ENCODE peak calls at places on chromosomes 4 and X, in ten cellular contexts. H is GM06990, K is K562, F is nephron progenitor cell, Q is left ventricle myocardium inferior, D is colonic mucosa, N is psoas muscle, P is GM20000, B is stomach, Y is OCI-LY7. V is an unnamed sample.

GRCh38 chrX:14064632-14065432 is 35.1 kb upstream of the GEMIN8 start:
- DNase-seq in P (no peak), K (peak), F (no peak), Y (no peak), D (peak), Q (no peak), N (no peak), H (no peak), B (no peak), V (no peak)

GRCh38 chr4:1246111-1246881 is 2.6 kb downstream of the CTBP1 start:
- DNase-seq in B (no peak), Q (peak), K (no peak), H (peak), P (peak), N (peak), D (peak), Y (peak), F (no peak), V (peak)

GRCh38 chr4:123672987-123673386 is 276.4 kb downstream of the SPRY1 start:
- DNase-seq in Y (no peak), F (no peak), K (no peak), N (no peak), Q (no peak), H (no peak), P (no peak), B (no peak), D (no peak), V (no peak)

GRCh38 chr4:65217179-65217578 is 453.1 kb downstream of the EPHA5 start:
- DNase-seq in D (no peak), P (no peak), H (no peak), F (no peak), K (no peak), N (no peak), Y (no peak), B (no peak), Q (no peak), V (no peak)

GRCh38 chr4:74111990-74112389 is 13.0 kb upstream of the CXCL2 start:
- DNase-seq in P (no peak), F (no peak), D (no peak), Y (no peak), B (no peak), N (no peak), H (no peak), Q (no peak), K (no peak), V (no peak)

GRCh38 chrX:23127586-23127985 is 127.8 kb downstream of the DDX53 start:
- DNase-seq in Q (no peak), Y (no peak), B (no peak), F (no peak), D (no peak), P (no peak), H (no peak), N (no peak), K (no peak), V (no peak)

GRCh38 chrX:28549839-28550238 is 37.4 kb upstream of the IL1RAPL1 start:
- DNase-seq in K (no peak), F (no peak), H (no peak), P (no peak), N (no peak), Q (no peak), D (no peak), Y (no peak), B (no peak), V (no peak)

GRCh38 chr4:14254252-14254651 is 626.7 kb upstream of the BOD1L1 start:
- DNase-seq in B (peak), Y (peak), H (peak), D (peak), F (peak), P (peak), Q (peak), K (peak), N (peak), V (peak)

GRCh38 chr4:148926861-148927260 is 484.6 kb upstream of the NR3C2 start:
- DNase-seq in Q (peak), B (peak), H (no peak), Y (no peak), D (peak), P (no peak), N (peak), F (no peak), K (no peak), V (no peak)

GRCh38 chr4:113781439-113782040 is 20.0 kb upstream of the CAMK2D start:
- DNase-seq in H (no peak), F (no peak), P (peak), Q (no peak), Y (peak), D (no peak), K (no peak), N (no peak), B (no peak), V (no peak)

GRCh38 chrX:111095974-111096870 is at the start of gene PAK3:
- DNase-seq in D (peak), Q (no peak), K (no peak), B (peak), H (no peak), P (no peak), N (peak), F (peak), Y (no peak), V (no peak)

GRCh38 chrX:110847334-110847733 is 51.7 kb upstream of the CHRDL1 start:
- DNase-seq in K (peak), Q (no peak), D (peak), H (peak), F (peak), N (no peak), Y (peak), P (peak), B (no peak), V (no peak)

GRCh38 chr4:85961887-85962286 is 398.0 kb downstream of the MAPK10 start:
- DNase-seq in Y (no peak), P (no peak), H (no peak), D (no peak), B (no peak), Q (no peak), K (no peak), F (no peak), N (no peak), V (no peak)

GRCh38 chr4:54082168-54082567 is 17.8 kb upstream of the CHIC2 start:
- DNase-seq in K (no peak), P (no peak), Y (no peak), H (no peak), D (peak), B (peak), F (no peak), Q (no peak), N (no peak), V (no peak)

GRCh38 chr4:123783091-123783765 is 386.6 kb downstream of the SPRY1 start:
- DNase-seq in N (no peak), F (no peak), H (no peak), K (no peak), Y (no peak), B (no peak), Q (peak), P (no peak), D (no peak), V (no peak)

GRCh38 chr4:149409186-149410056 is 406.2 kb downstream of the IQCM start:
- DNase-seq in K (no peak), D (no peak), Q (peak), P (no peak), B (no peak), N (peak), F (no peak), H (no peak), Y (no peak), V (no peak)

GRCh38 chrX:67692246-67692645 is 148.4 kb downstream of the AR start:
- DNase-seq in P (no peak), B (no peak), Q (no peak), H (no peak), F (no peak), Y (no peak), N (no peak), D (no peak), K (no peak), V (no peak)

GRCh38 chrX:119468186-119468929 is at the start of gene SLC25A5:
- DNase-seq in K (peak), H (peak), B (peak), D (peak), F (peak), P (peak), Q (peak), N (peak), Y (peak), V (peak)

GRCh38 chrX:47992093-47992375 is 11.8 kb downstream of the ZNF182 start:
- DNase-seq in Y (no peak), N (no peak), D (no peak), K (no peak), Q (no peak), P (no peak), F (no peak), B (no peak), H (no peak), V (no peak)

GRCh38 chr4:25007608-25008007 is 23.1 kb downstream of the LGI2 start:
- DNase-seq in N (no peak), H (no peak), F (no peak), P (no peak), K (no peak), Y (no peak), D (no peak), B (no peak), Q (no peak), V (no peak)

GRCh38 chrX:139077303-139078131 is 366.0 kb upstream of the FGF13 start:
- DNase-seq in P (no peak), H (no peak), D (no peak), F (no peak), Y (no peak), K (no peak), N (no peak), B (no peak), Q (no peak), V (no peak)

GRCh38 chr4:153282023-153282422 is 62.5 kb upstream of the MND1 start:
- DNase-seq in Q (no peak), Y (no peak), B (no peak), F (no peak), P (no peak), K (no peak), D (no peak), N (no peak), H (no peak), V (no peak)

GRCh38 chrX:72348247-72348979 is 42.7 kb upstream of the CITED1 start:
- DNase-seq in F (no peak), Q (no peak), H (no peak), P (no peak), K (no peak), B (no peak), Y (no peak), D (no peak), N (no peak), V (no peak)

GRCh38 chr4:151606061-151606460 is 154.7 kb downstream of the GATB start:
- DNase-seq in F (no peak), D (no peak), Q (no peak), P (no peak), N (no peak), B (no peak), H (no peak), Y (no peak), K (no peak), V (no peak)

GRCh38 chrX:13085533-13085932 is 41.1 kb upstream of the FAM9C start:
- DNase-seq in P (no peak), N (no peak), H (no peak), F (no peak), Y (peak), D (no peak), B (no peak), Q (no peak), K (no peak), V (no peak)

GRCh38 chrX:12118134-12118533 is 20.1 kb upstream of the FRMPD4 start:
- DNase-seq in K (no peak), Y (no peak), Q (no peak), D (no peak), N (no peak), H (no peak), B (no peak), F (no peak), P (no peak), V (no peak)

GRCh38 chr4:8846046-8846720 is 25.5 kb downstream of the HMX1 start:
- DNase-seq in H (no peak), K (no peak), B (no peak), F (no peak), D (no peak), Y (no peak), N (no peak), Q (no peak), P (no peak), V (peak)

GRCh38 chrX:12771445-12772069 is 19.7 kb upstream of the PRPS2 start:
- DNase-seq in F (peak), N (peak), D (peak), Y (peak), Q (peak), H (peak), P (peak), B (peak), K (peak), V (peak)

GRCh38 chrX:153881281-153881680 is 4.7 kb downstream of the L1CAM start:
- DNase-seq in D (no peak), B (no peak), Q (no peak), H (no peak), K (no peak), P (no peak), Y (no peak), N (no peak), F (no peak), V (no peak)

GRCh38 chrX:150577174-150577573 is 8.8 kb downstream of the MTM1 start:
- DNase-seq in D (peak), F (no peak), B (no peak), H (no peak), N (no peak), K (no peak), Y (no peak), Q (no peak), P (no peak), V (no peak)

GRCh38 chr4:139416073-139416673 is 37.7 kb upstream of the RAB33B start:
- DNase-seq in D (no peak), P (no peak), H (no peak), K (peak), N (no peak), B (no peak), Q (no peak), F (peak), Y (peak), V (no peak)

GRCh38 chr4:120692964-120693363 is 229.6 kb downstream of the PRDM5 start:
- DNase-seq in H (no peak), P (no peak), N (no peak), D (peak), K (no peak), Y (no peak), F (no peak), Q (no peak), B (no peak), V (no peak)

GRCh38 chr4:38514465-38515146 is 149.4 kb upstream of the KLF3 start:
- DNase-seq in B (no peak), F (no peak), Y (no peak), H (no peak), D (no peak), K (no peak), P (no peak), Q (no peak), N (no peak), V (no peak)

GRCh38 chr4:174522183-174523002 is at the start of gene HPGD:
- DNase-seq in Y (peak), Q (peak), P (peak), D (peak), H (peak), B (peak), K (peak), F (peak), N (peak), V (peak)

GRCh38 chrX:72712094-72712755 is 1.9 kb downstream of the PHKA1 start:
- DNase-seq in N (no peak), B (no peak), K (no peak), P (no peak), D (no peak), H (no peak), F (no peak), Y (no peak), Q (no peak), V (no peak)

GRCh38 chrX:69032601-69033000 is 132.7 kb downstream of the PJA1 start:
- DNase-seq in H (no peak), F (no peak), B (no peak), P (no peak), Q (no peak), K (no peak), Y (no peak), N (no peak), D (no peak), V (no peak)

GRCh38 chrX:137052641-137053235 is 18.9 kb upstream of the GPR101 start:
- DNase-seq in D (no peak), H (no peak), N (no peak), Q (no peak), F (peak), Y (no peak), K (no peak), P (no peak), B (no peak), V (no peak)

GRCh38 chrX:109847257-109848187 is 114.5 kb upstream of the ACSL4 start:
- DNase-seq in F (no peak), K (no peak), P (no peak), Y (no peak), Q (no peak), D (no peak), H (no peak), B (no peak), N (no peak), V (no peak)

DNA sequence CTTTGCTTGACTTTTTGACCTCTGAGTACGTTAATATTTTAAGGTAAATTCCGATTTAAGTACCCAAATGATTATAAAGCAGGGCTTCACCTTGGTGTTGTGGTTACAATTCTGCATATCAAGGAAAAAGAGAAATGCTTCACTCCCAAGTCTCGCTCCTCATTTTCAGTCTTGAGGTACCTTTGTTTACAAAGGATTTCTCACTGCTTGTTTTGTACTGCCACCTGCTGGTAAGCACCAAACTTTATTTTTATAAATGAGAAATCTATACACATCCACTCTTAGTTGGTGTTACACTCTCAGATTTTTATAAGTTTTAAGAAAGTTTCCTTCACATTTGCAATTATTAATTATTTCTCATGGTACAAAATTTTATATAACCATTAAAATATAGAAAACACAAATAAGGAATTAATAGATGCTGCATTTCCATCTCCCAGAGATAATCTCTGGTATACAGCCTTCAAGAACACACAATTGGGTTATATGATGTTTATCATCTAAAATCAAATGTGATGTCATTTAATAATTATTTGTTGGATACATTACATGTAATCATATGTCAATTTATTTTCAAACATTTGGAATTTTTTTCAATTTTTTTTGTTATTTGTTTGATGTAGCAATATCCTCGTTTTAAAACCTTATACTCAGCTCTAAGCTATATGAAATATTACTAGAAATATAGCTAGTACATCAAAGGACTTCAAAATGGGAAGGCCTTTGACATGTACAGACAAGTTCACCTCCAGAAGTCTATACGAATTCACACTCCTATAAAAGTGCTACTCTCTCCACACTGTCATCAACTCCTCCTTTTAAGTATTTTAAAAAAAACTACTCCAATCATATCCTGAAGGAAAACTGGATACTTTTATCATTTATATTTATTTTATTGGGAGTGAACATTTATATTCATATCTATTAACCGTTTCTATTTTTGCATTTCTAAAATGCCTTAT is 179.9 kb downstream of the KCNIP4 start:
- DNase-seq in K (peak), Y (peak), H (peak), Q (no peak), B (no peak), N (no peak), F (peak), P (peak), D (peak), V (no peak)
- TF ChIP-seq CTCF in K (peak), Y (peak), H (peak), Q (peak), B (no peak), N (peak), F (peak), P (peak), D (peak), V (peak)

DNA sequence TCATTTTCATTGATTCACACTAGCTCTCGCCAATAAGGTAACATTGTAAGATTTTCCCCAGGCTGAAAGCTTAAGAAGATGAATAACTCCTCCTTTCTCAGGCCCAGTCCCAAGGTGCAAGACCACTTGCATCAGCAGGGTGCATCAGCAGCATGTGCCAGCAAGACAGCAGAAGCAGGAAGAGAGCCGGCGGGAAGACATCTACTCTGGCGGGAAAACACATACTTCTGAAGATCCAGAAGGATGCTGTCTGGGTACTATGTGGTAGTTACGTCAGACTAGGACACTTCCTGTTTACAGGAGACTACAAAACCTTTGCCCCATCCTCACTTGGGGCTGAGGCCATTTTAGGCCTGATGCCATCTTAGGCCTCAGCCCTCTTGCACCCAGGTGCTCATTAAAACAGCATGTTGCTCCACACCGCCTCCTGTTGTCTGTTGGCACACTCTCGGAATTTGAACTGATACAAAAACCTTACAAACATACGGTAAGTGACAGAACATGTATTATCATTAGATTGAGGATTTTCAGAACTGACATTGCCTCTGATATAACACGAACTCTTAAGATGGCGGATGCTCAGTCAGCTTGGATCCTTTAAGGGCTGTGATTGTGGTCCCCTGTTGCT is 886.5 kb upstream of the EPHA5 start:
- DNase-seq in N (no peak), Y (no peak), Q (no peak), P (no peak), B (no peak), D (no peak), K (no peak), H (no peak), F (no peak), V (no peak)
- TF ChIP-seq CTCF in N (no peak), Y (no peak), Q (no peak), P (no peak), B (no peak), D (no peak), K (no peak), H (no peak), F (no peak), V (no peak)

DNA sequence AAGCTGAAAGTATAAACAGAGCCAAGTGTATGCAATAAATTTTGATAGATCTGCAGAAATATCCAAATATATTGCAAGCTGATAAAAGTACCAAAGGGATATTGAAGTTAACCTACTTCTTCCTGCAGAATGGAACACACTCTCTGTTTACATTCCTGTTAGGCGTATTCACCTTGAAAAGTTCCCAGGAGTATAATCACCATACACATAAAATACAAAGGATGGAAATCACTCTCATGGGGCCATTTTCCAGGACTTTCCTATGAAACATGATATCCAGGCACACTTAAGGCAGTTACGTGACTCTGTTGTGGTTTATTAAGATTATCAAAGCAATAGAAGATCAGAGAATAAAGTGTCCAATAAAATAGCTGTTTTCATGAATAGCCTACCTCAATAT is 1142.3 kb downstream of the NLGN4X start:
- DNase-seq in H (no peak), Q (no peak), P (no peak), D (no peak), Y (no peak), N (no peak), K (no peak), F (no peak), B (no peak), V (no peak)
- TF ChIP-seq CTCF in H (no peak), Q (no peak), P (no peak), D (no peak), Y (no peak), N (no peak), K (no peak), F (no peak), B (no peak), V (no peak)

GRCh38 chr4:165345663-165346417 is 18.4 kb downstream of the MSMO1 start:
- DNase-seq in Y (no peak), B (no peak), H (no peak), K (no peak), P (no peak), N (no peak), Q (no peak), F (no peak), D (no peak), V (no peak)
- TF ChIP-seq CTCF in Y (peak), B (no peak), H (no peak), K (no peak), P (no peak), N (no peak), Q (peak), F (no peak), D (no peak), V (no peak)